ENCODE peak calls at places on chromosome 18, in ten cellular contexts. H, A, C, P, N, U, F, I, S and M are unnamed samples.

GRCh38 chr18:5237723-5238370 is 40.8 kb upstream of the AKAIN1 start:
- DNase-seq in N (peak; percentile 94), S (peak; percentile 85), H (peak; percentile 94), F (peak; percentile 91), I (no peak), A (peak; percentile 84), U (peak; percentile 89), C (peak; percentile 51), P (peak; percentile 97), M (peak; percentile 56)

GRCh38 chr18:47204908-47205522 is 28.9 kb upstream of the IER3IP1 start:
- DNase-seq in P (no peak), U (peak; percentile 21), F (peak; percentile 48), N (no peak), I (peak; percentile 29), C (no peak), H (no peak), S (peak; percentile 22), A (peak; percentile 21), M (no peak)

GRCh38 chr18:40413160-40413559 is 1541.9 kb upstream of the PIK3C3 start:
- DNase-seq in I (no peak), H (no peak), N (no peak), U (peak; percentile 19), S (no peak), P (no peak), C (no peak), A (no peak), F (peak; percentile 69), M (no peak)

GRCh38 chr18:8801263-8801901 is 96.0 kb downstream of the MTCL1 start:
- DNase-seq in S (no peak), U (no peak), H (no peak), F (no peak), C (no peak), P (no peak), A (no peak), N (no peak), I (no peak), M (no peak)

GRCh38 chr18:74115046-74115445 is 32.6 kb downstream of the FBXO15 start:
- DNase-seq in C (no peak), F (no peak), S (no peak), N (peak; percentile 89), I (no peak), A (no peak), H (no peak), P (peak; percentile 43), U (no peak), M (no peak)

GRCh38 chr18:66916834-66917233 is 312.9 kb upstream of the CDH19 start:
- DNase-seq in C (no peak), N (no peak), A (no peak), H (no peak), F (no peak), P (no peak), I (no peak), U (no peak), S (no peak), M (no peak)

GRCh38 chr18:33334781-33335180 is 105.7 kb downstream of the CCDC178 start:
- DNase-seq in H (no peak), S (no peak), N (no peak), C (no peak), P (no peak), U (no peak), A (no peak), I (no peak), F (no peak), M (no peak)

GRCh38 chr18:26458526-26459232 is 89.7 kb downstream of the KCTD1 start:
- DNase-seq in H (no peak), U (no peak), S (no peak), C (peak; percentile 70), P (no peak), N (peak; percentile 84), A (no peak), F (peak; percentile 18), I (no peak), M (peak; percentile 46)

GRCh38 chr18:23822590-23823385 is 133.5 kb downstream of the LAMA3 start:
- DNase-seq in A (no peak), P (no peak), N (peak; percentile 31), S (no peak), C (no peak), F (no peak), I (no peak), U (no peak), H (no peak), M (no peak)

GRCh38 chr18:32078845-32079244 is 12.8 kb upstream of the RNF138 start:
- DNase-seq in A (no peak), U (no peak), C (no peak), H (no peak), I (no peak), N (no peak), P (no peak), F (no peak), S (no peak), M (no peak)

GRCh38 chr18:62584241-62585120 is 61.7 kb downstream of the ZCCHC2 start:
- DNase-seq in I (peak; percentile 76), U (peak; percentile 88), N (peak; percentile 97), S (peak; percentile 83), C (peak; percentile 61), H (peak; percentile 94), A (peak; percentile 84), P (peak; percentile 91), F (peak; percentile 90), M (peak; percentile 71)
- TF ChIP-seq POLR2AphosphoS5 in I (no peak), U (no peak), N (peak; percentile 76), S (no peak), C (no peak), H (peak; percentile 45), A (peak; percentile 76), P (peak; percentile 65), F (no peak), M (no peak)

DNA sequence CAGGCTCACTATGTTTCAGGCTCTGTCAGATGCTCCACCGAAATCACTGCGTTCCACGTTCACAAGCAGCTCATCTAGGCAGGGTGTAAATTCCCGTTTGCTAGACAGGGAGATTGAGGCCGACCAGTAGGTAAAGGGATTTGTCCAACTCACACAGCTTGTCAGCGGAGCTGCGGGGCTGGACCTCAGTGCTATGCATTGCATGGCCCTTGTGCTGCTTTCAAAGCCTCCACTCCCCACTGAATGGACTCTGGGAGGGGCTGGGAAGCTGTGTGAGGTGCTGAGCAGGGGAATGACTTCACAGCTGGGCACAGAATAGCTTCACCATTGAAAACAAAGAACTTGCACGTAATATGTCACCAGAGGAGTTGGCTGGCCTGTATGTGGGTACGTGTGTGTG is 21.4 kb downstream of the CELF4 start:
- DNase-seq in P (peak; percentile 49), I (no peak), S (no peak), N (no peak), U (no peak), F (no peak), A (no peak), H (no peak), C (no peak), M (no peak)
- TF ChIP-seq POLR2AphosphoS5 in P (no peak), I (no peak), S (no peak), N (no peak), U (no peak), F (no peak), A (no peak), H (no peak), C (no peak), M (no peak)

GRCh38 chr18:6542296-6542695 is 127.6 kb upstream of the L3MBTL4 start:
- DNase-seq in C (no peak), U (no peak), N (no peak), H (no peak), A (no peak), I (no peak), F (no peak), S (no peak), P (no peak), M (no peak)

GRCh38 chr18:6543330-6543908 is 128.7 kb upstream of the L3MBTL4 start:
- DNase-seq in C (no peak), P (no peak), S (no peak), N (no peak), F (peak; percentile 60), I (no peak), A (no peak), H (no peak), U (no peak), M (no peak)

GRCh38 chr18:6547476-6547875 is 132.8 kb upstream of the L3MBTL4 start:
- DNase-seq in U (no peak), C (no peak), N (no peak), S (no peak), F (no peak), H (no peak), P (no peak), I (no peak), A (no peak), M (no peak)

GRCh38 chr18:6546229-6546628 is 131.5 kb upstream of the L3MBTL4 start:
- DNase-seq in U (no peak), I (no peak), P (no peak), H (no peak), S (no peak), N (peak; percentile 60), A (peak; percentile 53), F (no peak), C (no peak), M (no peak)
- TF ChIP-seq POLR2AphosphoS5 in U (no peak), I (no peak), P (no peak), H (no peak), S (no peak), N (no peak), A (peak; percentile 83), F (no peak), C (no peak), M (no peak)

GRCh38 chr18:10352671-10353070 is 101.8 kb upstream of the APCDD1 start:
- DNase-seq in I (no peak), F (no peak), C (no peak), H (no peak), P (no peak), A (no peak), S (no peak), U (no peak), N (peak; percentile 45), M (no peak)

GRCh38 chr18:10353791-10354190 is 100.6 kb upstream of the APCDD1 start:
- DNase-seq in P (no peak), U (no peak), I (no peak), F (peak; percentile 4), N (peak; percentile 37), S (no peak), H (no peak), C (no peak), A (no peak), M (no peak)

GRCh38 chr18:10351858-10352257 is 102.6 kb upstream of the APCDD1 start:
- DNase-seq in S (no peak), C (no peak), N (no peak), P (no peak), U (no peak), I (no peak), A (no peak), H (no peak), F (no peak), M (no peak)

GRCh38 chr18:10351221-10351795 is 103.1 kb upstream of the APCDD1 start:
- DNase-seq in C (no peak), F (no peak), A (no peak), S (no peak), P (no peak), U (no peak), I (no peak), H (no peak), N (peak; percentile 60), M (no peak)

DNA sequence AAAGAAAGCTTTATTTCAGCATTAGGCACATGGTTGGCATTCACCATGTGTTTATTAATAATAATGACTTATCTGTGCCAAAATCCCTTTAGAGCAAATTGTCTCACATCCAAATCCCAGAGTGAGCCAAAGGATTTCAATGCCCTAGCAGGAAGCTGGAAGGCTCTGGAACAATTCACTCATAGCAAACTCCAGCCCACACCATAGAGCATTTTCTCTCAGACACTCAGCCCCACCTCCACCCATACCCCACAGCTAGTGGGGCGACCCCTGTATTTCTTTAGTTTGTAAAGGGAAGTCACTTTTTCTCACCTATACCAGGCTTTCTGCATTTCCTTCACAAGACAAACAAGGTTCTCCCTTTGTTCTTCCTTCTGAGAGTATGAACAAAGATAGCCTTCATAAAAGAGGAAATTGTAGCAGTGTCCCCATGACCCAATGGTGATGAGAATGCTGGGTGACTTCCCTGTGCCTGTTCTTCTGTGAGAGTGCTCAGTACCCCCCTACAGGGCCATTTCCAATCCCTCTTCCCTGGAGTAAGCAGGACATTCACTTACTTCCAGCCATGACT is 100.1 kb upstream of the APCDD1 start:
- DNase-seq in A (no peak), F (peak; percentile 18), S (no peak), U (no peak), P (no peak), H (no peak), C (no peak), N (peak; percentile 88), I (no peak), M (no peak)
- TF ChIP-seq POLR2AphosphoS5 in A (no peak), F (no peak), S (no peak), U (no peak), P (no peak), H (no peak), C (no peak), N (no peak), I (no peak), M (no peak)